ENCODE peak calls at places on chromosome 21, in four cellular contexts. X is GM23338, A is GM20000, R is HFFc6. W is an unnamed sample.

GRCh38 chr21:43196789-43197188 is 28.0 kb downstream of the CRYAA start:
- DNase-seq in X (no peak), A (no peak), R (no peak), W (peak)

GRCh38 chr21:38740131-38740530 is 65.6 kb upstream of the ETS2 start:
- DNase-seq in X (no peak), A (no peak), R (no peak), W (no peak)

GRCh38 chr21:41611966-41612606 is 104.1 kb upstream of the TMPRSS2 start:
- DNase-seq in X (peak), A (peak), R (no peak), W (no peak)

GRCh38 chr21:38439957-38440356 is 58.3 kb downstream of the ERG start:
- DNase-seq in X (no peak), A (no peak), R (no peak), W (no peak)

GRCh38 chr21:45515241-45516061 is 26.8 kb downstream of the SLC19A1 start:
- DNase-seq in X (peak), A (no peak), R (no peak), W (no peak)

GRCh38 chr21:35664683-35665082 is 395.6 kb downstream of the SETD4 start:
- DNase-seq in X (no peak), A (no peak), R (no peak), W (no peak)

GRCh38 chr21:46509760-46510159 is 51.1 kb downstream of the DIP2A start:
- DNase-seq in X (no peak), A (no peak), R (peak), W (no peak)

GRCh38 chr21:25496825-25497482 is 110.3 kb downstream of the MRPL39 start:
- DNase-seq in X (no peak), A (no peak), R (peak), W (no peak)

GRCh38 chr21:46077674-46078101 is 20.2 kb upstream of the COL6A2 start:
- DNase-seq in X (no peak), A (no peak), R (no peak), W (no peak)

GRCh38 chr21:39390212-39390765 is 41.4 kb upstream of the HMGN1 start:
- DNase-seq in X (peak), A (no peak), R (no peak), W (no peak)

GRCh38 chr21:38223893-38224540 is 32.8 kb upstream of the KCNJ15 start:
- DNase-seq in X (peak), A (no peak), R (no peak), W (no peak)

GRCh38 chr21:28952686-28953085 is 40.0 kb downstream of the LTN1 start:
- DNase-seq in X (no peak), A (no peak), R (no peak), W (no peak)

GRCh38 chr21:41168391-41169257 is 664 bp downstream of the BACE2 start:
- DNase-seq in X (peak), A (peak), R (peak), W (peak)

GRCh38 chr21:33844104-33844889 is 71.3 kb downstream of the ATP5PO start:
- DNase-seq in X (no peak), A (no peak), R (peak), W (no peak)

GRCh38 chr21:23152130-23152529 is 2153.9 kb downstream of the NCAM2 start:
- DNase-seq in X (no peak), A (no peak), R (no peak), W (no peak)

GRCh38 chr21:38875694-38876492 is 70.2 kb downstream of the ETS2 start:
- DNase-seq in X (no peak), A (no peak), R (no peak), W (no peak)

GRCh38 chr21:43884012-43884860 is 19.2 kb downstream of the AGPAT3 start:
- DNase-seq in X (peak), A (peak), R (no peak), W (no peak)